ENCODE peak calls at places on chromosomes 4 and X, in five cellular contexts. A is pancreas, O is choroid plexus epithelial cell, W is ovary, D is transverse colon. F is an unnamed sample.

GRCh38 chrX:63503541-63503940 is 152.4 kb upstream of the SPIN4 start:
- DNase-seq in A (no peak), O (peak), W (no peak), D (no peak), F (no peak)

GRCh38 chrX:69312141-69312670 is 147.0 kb upstream of the PJA1 start:
- DNase-seq in A (no peak), O (no peak), W (no peak), D (no peak), F (no peak)

GRCh38 chr4:114005569-114006442 is 26.4 kb upstream of the ARSJ start:
- DNase-seq in A (no peak), O (peak), W (no peak), D (no peak), F (no peak)

GRCh38 chr4:164700471-164700870 is 53.5 kb upstream of the SMIM31 start:
- DNase-seq in A (no peak), O (no peak), W (no peak), D (no peak), F (no peak)

GRCh38 chrX:148193759-148194158 is 212.6 kb downstream of the FMR1NB start:
- DNase-seq in A (no peak), O (no peak), W (no peak), D (no peak), F (no peak)

GRCh38 chr4:174528226-174528625 is 5.9 kb upstream of the HPGD start:
- DNase-seq in A (no peak), O (no peak), W (no peak), D (no peak), F (no peak)

GRCh38 chrX:53086464-53086863 is 4.3 kb downstream of the TSPYL2 start:
- DNase-seq in A (peak), O (peak), W (peak), D (peak), F (no peak)

GRCh38 chr4:24240655-24241054 is 343.7 kb downstream of the DHX15 start:
- DNase-seq in A (no peak), O (no peak), W (no peak), D (no peak), F (no peak)

GRCh38 chr4:40214038-40214437 is 17.2 kb downstream of the RHOH start:
- DNase-seq in A (no peak), O (no peak), W (no peak), D (no peak), F (no peak)

GRCh38 chr4:148044889-148045352 is 313.0 kb downstream of the ARHGAP10 start:
- DNase-seq in A (no peak), O (peak), W (no peak), D (no peak), F (no peak)
- TF ChIP-seq CTCF in A (no peak), O (peak), W (no peak), D (no peak), F (no peak)

DNA sequence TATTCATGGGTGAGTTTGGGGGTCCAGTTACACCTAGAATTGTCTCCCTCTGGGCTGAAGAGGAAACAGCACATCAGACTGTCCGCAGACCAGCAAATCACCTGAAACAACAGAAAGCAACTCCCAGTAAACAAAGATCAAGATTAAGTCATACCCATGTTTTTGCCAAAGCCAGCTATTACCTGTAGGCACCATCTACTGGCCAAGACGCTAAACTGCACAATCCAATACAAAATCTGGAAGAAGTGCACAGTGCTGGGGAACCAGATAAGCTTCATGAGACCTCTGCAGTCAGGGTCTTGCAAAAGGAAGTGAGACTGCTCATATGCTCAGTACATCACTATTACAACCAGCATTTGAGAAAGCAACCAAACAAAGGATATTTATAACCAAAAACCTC is 157.5 kb upstream of the ITM2A start:
- DNase-seq in A (no peak), O (peak), W (no peak), D (no peak), F (no peak)
- TF ChIP-seq CTCF in A (no peak), O (peak), W (no peak), D (no peak), F (no peak)

GRCh38 chr4:179719766-179720470 is 2277.7 kb upstream of the AGA start:
- DNase-seq in A (no peak), O (no peak), W (no peak), D (no peak), F (no peak)
- TF ChIP-seq CTCF in A (no peak), O (no peak), W (no peak), D (no peak), F (no peak)

GRCh38 chrX:19904778-19905367 is 17.5 kb upstream of the SH3KBP1 start:
- DNase-seq in A (no peak), O (peak), W (no peak), D (no peak), F (no peak)

GRCh38 chrX:19911784-19912183 is 24.4 kb upstream of the SH3KBP1 start:
- DNase-seq in A (no peak), O (no peak), W (no peak), D (no peak), F (no peak)

GRCh38 chrX:19909761-19910160 is 22.4 kb upstream of the SH3KBP1 start:
- DNase-seq in A (no peak), O (no peak), W (no peak), D (no peak), F (no peak)

GRCh38 chrX:19906293-19906692 is 18.9 kb upstream of the SH3KBP1 start:
- DNase-seq in A (no peak), O (no peak), W (no peak), D (no peak), F (no peak)

DNA sequence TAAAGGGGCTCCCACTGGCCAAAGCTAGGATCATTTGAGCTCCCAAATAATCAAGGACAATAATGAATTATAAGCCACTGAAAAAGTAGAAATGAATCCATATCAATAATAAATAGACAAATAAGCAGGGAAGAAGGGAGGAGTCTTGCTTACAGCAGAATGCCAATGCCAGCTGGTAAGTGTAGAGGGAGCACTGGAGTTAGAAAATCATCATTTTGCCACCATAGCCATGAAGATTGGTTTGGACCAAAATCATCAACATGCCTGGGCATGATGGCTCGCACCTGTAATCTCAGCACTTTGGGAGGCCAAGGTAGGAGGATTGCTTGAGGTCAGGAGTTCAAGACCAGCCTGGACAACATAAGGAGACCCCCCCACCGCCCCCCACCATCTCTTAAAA is 20.4 kb upstream of the SH3KBP1 start:
- DNase-seq in A (no peak), O (no peak), W (no peak), D (no peak), F (no peak)
- TF ChIP-seq CTCF in A (no peak), O (peak), W (no peak), D (no peak), F (peak)

GRCh38 chr4:74536557-74536956 is 91.6 kb downstream of the AREG start:
- DNase-seq in A (no peak), O (peak), W (no peak), D (no peak), F (no peak)
- TF ChIP-seq CTCF in A (no peak), O (peak), W (no peak), D (no peak), F (peak)

GRCh38 chrX:108250654-108251579 is 159.3 kb downstream of the ATG4A start:
- DNase-seq in A (no peak), O (no peak), W (no peak), D (no peak), F (no peak)

GRCh38 chrX:108246304-108246954 is 154.9 kb downstream of the ATG4A start:
- DNase-seq in A (no peak), O (no peak), W (no peak), D (no peak), F (no peak)

GRCh38 chrX:108245462-108245861 is 153.9 kb downstream of the ATG4A start:
- DNase-seq in A (no peak), O (no peak), W (no peak), D (no peak), F (no peak)
- TF ChIP-seq CTCF in A (no peak), O (peak), W (no peak), D (no peak), F (no peak)

GRCh38 chr4:8897768-8898167 is 26.1 kb upstream of the HMX1 start:
- DNase-seq in A (no peak), O (no peak), W (no peak), D (no peak), F (no peak)

GRCh38 chr4:8904666-8905065 is 33.0 kb upstream of the HMX1 start:
- DNase-seq in A (no peak), O (no peak), W (no peak), D (no peak), F (no peak)

GRCh38 chr4:8904041-8904501 is 32.4 kb upstream of the HMX1 start:
- DNase-seq in A (no peak), O (no peak), W (no peak), D (no peak), F (no peak)

GRCh38 chr4:8901335-8901734 is 29.7 kb upstream of the HMX1 start:
- DNase-seq in A (no peak), O (no peak), W (no peak), D (no peak), F (no peak)

GRCh38 chr4:8900588-8900987 is 28.9 kb upstream of the HMX1 start:
- DNase-seq in A (no peak), O (no peak), W (no peak), D (no peak), F (no peak)
- TF ChIP-seq CTCF in A (no peak), O (no peak), W (no peak), D (no peak), F (no peak)